ENCODE peak calls at places on chromosomes 3 and 15, in four cellular contexts. K, E, S and V are unnamed samples.

GRCh38 chr3:9396301-9396631 is 1.1 kb upstream of the SETD5 start:
- DNase-seq in S (no peak), K (peak; percentile 97), E (peak; percentile 63), V (no peak)

GRCh38 chr3:64203216-64203615 is 22.1 kb downstream of the PRICKLE2 start:
- DNase-seq in E (no peak), K (no peak), S (no peak), V (no peak)

GRCh38 chr3:183411216-183411922 is 17.1 kb downstream of the MCF2L2 start:
- DNase-seq in E (no peak), K (no peak), S (no peak), V (no peak)

GRCh38 chr3:128307781-128308469 is 154.6 kb downstream of the EEFSEC start:
- DNase-seq in S (no peak), E (no peak), K (no peak), V (no peak)

GRCh38 chr15:76343313-76343996 is 6.9 kb downstream of the ISL2 start:
- DNase-seq in S (no peak), E (no peak), K (no peak), V (no peak)

GRCh38 chr15:65827065-65827464 is 35.0 kb upstream of the DENND4A start:
- DNase-seq in S (no peak), E (no peak), K (no peak), V (no peak)

GRCh38 chr3:49022751-49023171 is 840 bp downstream of the NDUFAF3 start:
- DNase-seq in E (no peak), K (peak; percentile 41), S (peak; percentile 39), V (peak; percentile 32)

GRCh38 chr3:127195417-127195816 is 2.5 kb downstream of the PRR23E start:
- DNase-seq in S (no peak), K (no peak), E (no peak), V (no peak)

GRCh38 chr3:129365296-129365695 is 63.1 kb downstream of the EFCAB12 start:
- DNase-seq in S (no peak), E (no peak), K (no peak), V (no peak)

GRCh38 chr3:59480486-59480995 is 430.7 kb upstream of the CFAP20DC start:
- DNase-seq in E (no peak), K (no peak), S (no peak), V (no peak)

GRCh38 chr3:100105536-100105935 is 8.8 kb downstream of the FILIP1L start:
- DNase-seq in K (no peak), E (no peak), S (no peak), V (no peak)

GRCh38 chr3:37559461-37559860 is 302.2 kb upstream of the CTDSPL start:
- DNase-seq in E (no peak), K (no peak), S (no peak), V (no peak)

GRCh38 chr3:119741701-119742100 is 38.9 kb downstream of the CFAP91 start:
- DNase-seq in S (no peak), K (no peak), E (no peak), V (no peak)

GRCh38 chr3:195147649-195148121 is 123.3 kb downstream of the XXYLT1 start:
- DNase-seq in K (no peak), S (no peak), E (peak; percentile 22), V (no peak)

GRCh38 chr15:100723323-100723801 is 121.0 kb downstream of the ASB7 start:
- DNase-seq in S (no peak), E (no peak), K (no peak), V (no peak)

GRCh38 chr15:88894819-88895767 is at the start of gene HAPLN3:
- DNase-seq in K (peak; percentile 60), E (no peak), S (no peak), V (peak; percentile 73)

GRCh38 chr15:58077427-58077826 is 11.9 kb upstream of the ALDH1A2 start:
- DNase-seq in S (peak; percentile 12), K (no peak), E (no peak), V (no peak)

GRCh38 chr15:70698991-70699390 is 64.4 kb downstream of the UACA start:
- DNase-seq in K (no peak), S (no peak), E (no peak), V (no peak)

GRCh38 chr3:16801698-16802097 is 83.1 kb upstream of the PLCL2 start:
- DNase-seq in E (no peak), S (no peak), K (no peak), V (peak; percentile 13)

GRCh38 chr15:69537085-69537484 is 84.5 kb downstream of the RPLP1 start:
- DNase-seq in K (no peak), E (no peak), S (no peak), V (no peak)

GRCh38 chr3:59609967-59610366 is 560.1 kb upstream of the CFAP20DC start:
- DNase-seq in K (no peak), S (no peak), E (no peak), V (no peak)

GRCh38 chr3:42688016-42688415 is 2.7 kb downstream of the KLHL40 start:
- DNase-seq in E (no peak), S (no peak), K (no peak), V (no peak)

DNA sequence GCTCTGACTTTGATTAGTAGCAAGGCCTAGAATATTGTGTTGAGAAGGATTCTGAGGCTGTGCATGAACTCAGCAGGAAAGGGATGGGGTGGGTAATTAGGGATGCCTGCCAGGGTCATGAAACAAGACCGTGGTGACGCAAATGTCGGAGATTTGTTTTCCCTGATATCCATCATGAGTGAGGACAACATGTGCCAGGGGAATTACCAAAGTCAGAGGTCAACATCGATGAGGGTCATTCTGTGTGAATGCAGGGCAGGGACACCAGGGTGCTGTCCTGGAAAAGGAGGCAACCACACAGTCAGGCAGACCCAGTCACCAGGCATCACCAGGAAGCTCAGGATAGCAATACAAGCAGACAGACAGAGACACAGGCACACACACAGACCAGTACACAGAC is 52.2 kb downstream of the SLCO2A1 start:
- DNase-seq in S (no peak), K (no peak), E (no peak), V (no peak)
- TF ChIP-seq REST in S (no peak), K (no peak), E (no peak), V (no peak)

DNA sequence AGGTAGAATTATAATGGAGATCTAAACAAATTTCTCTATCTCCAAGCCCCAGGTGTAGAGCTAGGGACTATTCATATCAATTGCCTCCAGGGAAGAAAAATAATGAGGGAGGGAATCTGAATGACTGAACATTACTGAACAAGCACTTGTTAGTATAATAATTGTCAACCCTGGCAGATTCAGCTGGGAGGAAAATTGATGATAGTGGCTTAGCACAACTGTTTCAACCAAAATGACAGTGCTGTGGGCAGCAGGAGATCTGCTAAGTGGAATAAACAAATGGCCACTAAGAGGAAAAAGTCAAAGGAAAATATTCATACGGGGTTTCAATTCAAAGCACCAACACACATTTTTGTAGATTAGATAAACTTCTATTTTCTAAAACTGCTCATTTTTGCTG is 294.9 kb upstream of the ZNF385D start:
- DNase-seq in E (no peak), K (no peak), S (no peak), V (no peak)
- TF ChIP-seq REST in E (no peak), K (no peak), S (no peak), V (no peak)

DNA sequence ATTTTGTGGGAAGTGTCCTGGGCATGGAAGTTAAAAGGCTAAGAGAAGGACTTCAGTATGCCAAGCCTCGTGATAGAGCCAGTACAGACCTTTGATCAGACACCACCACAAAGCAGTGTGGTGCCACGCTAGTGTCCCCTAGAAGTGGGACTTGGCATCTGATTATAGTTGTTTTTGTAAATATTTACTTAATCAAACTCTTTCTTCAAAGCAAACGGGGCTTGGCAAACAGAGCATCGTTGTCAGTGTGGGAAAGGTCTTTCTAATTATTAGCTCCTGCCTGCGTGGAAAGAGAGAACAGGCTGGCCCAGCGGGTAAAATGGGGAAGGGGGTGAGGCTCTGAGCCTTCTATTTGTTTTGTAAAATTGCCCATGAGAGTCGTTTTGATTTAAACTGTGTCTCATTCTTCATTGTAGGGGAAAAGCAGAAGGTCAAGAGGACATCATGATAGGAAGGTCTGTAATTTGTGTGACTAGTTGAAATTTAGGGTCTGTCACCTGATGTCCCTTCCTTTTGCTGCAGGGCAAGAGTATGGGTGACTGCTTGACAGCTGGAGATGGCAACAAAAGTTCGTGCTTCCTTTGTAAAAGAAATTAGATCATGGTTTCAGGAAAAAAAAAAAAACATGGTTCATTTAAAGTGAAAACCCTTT is 105.0 kb downstream of the IQCH start:
- DNase-seq in S (peak; percentile 22), E (no peak), K (no peak), V (peak; percentile 6)
- TF ChIP-seq REST in S (no peak), E (no peak), K (no peak), V (no peak)

GRCh38 chr3:113166357-113166718 is 45.0 kb upstream of the BOC start:
- DNase-seq in K (no peak), E (no peak), S (no peak), V (no peak)

GRCh38 chr3:113167929-113168771 is 43.2 kb upstream of the BOC start:
- DNase-seq in E (no peak), K (no peak), S (no peak), V (no peak)

GRCh38 chr3:113165841-113166240 is 45.5 kb upstream of the BOC start:
- DNase-seq in S (no peak), K (no peak), E (no peak), V (no peak)

GRCh38 chr3:113169876-113170452 is 41.4 kb upstream of the BOC start:
- DNase-seq in K (no peak), S (no peak), E (no peak), V (no peak)

DNA sequence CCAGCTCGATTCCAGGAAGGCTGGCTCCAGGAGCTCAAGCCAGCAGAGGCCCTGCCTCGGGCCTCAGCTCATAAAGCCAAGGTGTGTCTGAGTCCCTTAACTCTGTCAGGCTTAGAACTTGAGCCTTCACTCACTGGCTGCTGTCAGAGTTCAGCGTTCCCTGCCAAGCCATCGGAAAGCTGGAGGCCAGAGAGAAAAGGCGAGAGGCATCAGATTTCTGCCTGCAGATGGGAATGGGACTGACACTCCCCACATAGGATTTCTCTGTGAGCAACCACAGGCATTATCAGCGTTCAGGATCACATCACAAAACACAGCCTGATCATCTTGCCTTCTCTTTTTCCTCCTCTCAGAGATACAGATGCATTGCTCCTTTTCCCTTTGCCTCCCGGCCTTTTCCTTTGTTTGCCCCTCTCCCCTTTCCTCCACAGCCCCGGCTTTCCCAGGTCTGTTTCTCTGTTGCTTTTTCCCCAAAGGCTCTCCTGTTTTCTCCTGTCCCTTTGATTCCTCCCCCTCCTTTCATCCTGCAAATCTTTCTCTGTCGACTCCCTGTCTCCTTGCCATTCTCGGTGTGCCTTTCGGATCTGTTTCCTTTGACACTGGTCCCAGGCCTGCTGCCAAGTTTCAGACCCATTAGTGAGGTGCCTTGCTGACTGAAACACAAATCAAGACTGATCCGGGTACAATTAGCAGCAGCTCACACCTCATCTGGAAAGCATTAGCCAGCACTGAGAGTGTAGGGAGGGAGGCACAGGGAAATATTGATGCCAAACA is 44.5 kb upstream of the BOC start:
- DNase-seq in K (no peak), S (no peak), E (no peak), V (peak; percentile 57)
- TF ChIP-seq REST in K (no peak), S (no peak), E (no peak), V (no peak)